ENCODE peak calls at places on chromosomes 3 and 15, in four cellular contexts. S is left cardiac atrium, L is H1, A is T-helper 2 cell. Y is an unnamed sample.

GRCh38 chr15:38073278-38073930 is 139.0 kb downstream of the TMCO5A start:
- DNase-seq in S (no peak), A (no peak), L (no peak), Y (peak; percentile 18)

GRCh38 chr3:117141821-117142220 is 432.2 kb downstream of the TUSC7 start:
- DNase-seq in A (no peak), L (no peak), S (no peak), Y (no peak)

GRCh38 chr3:154678271-154678670 is 248.3 kb upstream of the GPR149 start:
- DNase-seq in L (no peak), A (no peak), S (no peak), Y (no peak)

GRCh38 chr3:135802171-135802570 is 163.4 kb upstream of the PPP2R3A start:
- DNase-seq in A (no peak), S (no peak), L (no peak), Y (no peak)

GRCh38 chr3:73523661-73524060 is 101.1 kb downstream of the PDZRN3 start:
- DNase-seq in A (no peak), S (no peak), L (no peak), Y (no peak)

GRCh38 chr3:105676621-105677300 is 192.1 kb downstream of the CBLB start:
- DNase-seq in A (no peak), S (no peak), L (no peak), Y (no peak)

GRCh38 chr15:63227689-63228088 is 38.3 kb downstream of the RAB8B start:
- DNase-seq in L (no peak), S (no peak), A (no peak), Y (no peak)

GRCh38 chr3:105791919-105792786 is 76.7 kb downstream of the CBLB start:
- DNase-seq in A (no peak), L (no peak), S (peak; percentile 78), Y (no peak)

GRCh38 chr3:23831517-23832394 is 26.0 kb downstream of the UBE2E1 start:
- DNase-seq in L (no peak), A (no peak), S (no peak), Y (no peak)

GRCh38 chr15:83837946-83838571 is 184.1 kb downstream of the ADAMTSL3 start:
- DNase-seq in S (peak; percentile 66), L (peak; percentile 64), A (no peak), Y (peak; percentile 36)

GRCh38 chr15:58555168-58556027 is 123.6 kb downstream of the LIPC start:
- DNase-seq in L (no peak), A (no peak), S (no peak), Y (peak; percentile 34)

GRCh38 chr15:67048281-67049279 is 16.8 kb upstream of the SMAD3 start:
- DNase-seq in A (no peak), S (peak; percentile 55), L (no peak), Y (peak; percentile 91)

GRCh38 chr3:8353364-8353763 is 148.3 kb upstream of the LMCD1 start:
- DNase-seq in S (no peak), A (no peak), L (no peak), Y (no peak)

GRCh38 chr15:73030280-73030679 is 22.0 kb upstream of the NEO1 start:
- DNase-seq in L (no peak), S (no peak), A (no peak), Y (no peak)

GRCh38 chr3:183914856-183915255 is 30.2 kb upstream of the PARL start:
- DNase-seq in S (no peak), A (no peak), L (no peak), Y (no peak)

GRCh38 chr15:55434989-55435825 is 26.9 kb downstream of the PIERCE2 start:
- DNase-seq in S (no peak), L (peak; percentile 35), A (no peak), Y (peak; percentile 48)

GRCh38 chr3:4493008-4493930 is at the start of gene ITPR1:
- DNase-seq in S (peak; percentile 99), L (peak; percentile 98), A (peak; percentile 97), Y (peak; percentile 96)

GRCh38 chr3:144394052-144394451 is 422.4 kb downstream of the DIPK2A start:
- DNase-seq in S (no peak), A (no peak), L (no peak), Y (no peak)

GRCh38 chr3:169363318-169363717 is 300.2 kb downstream of the MECOM start:
- DNase-seq in L (no peak), A (no peak), S (no peak), Y (no peak)

GRCh38 chr15:100383302-100384107 is 41.7 kb upstream of the ADAMTS17 start:
- DNase-seq in A (no peak), L (peak; percentile 51), S (no peak), Y (peak; percentile 47)

GRCh38 chr3:153901991-153902390 is 219.2 kb upstream of the ARHGEF26 start:
- DNase-seq in L (no peak), A (no peak), S (no peak), Y (no peak)

GRCh38 chr15:91559066-91559465 is 294.4 kb upstream of the SLCO3A1 start:
- DNase-seq in A (no peak), L (no peak), S (no peak), Y (no peak)

GRCh38 chr3:196803891-196804468 is 63.7 kb upstream of the SENP5 start:
- DNase-seq in A (no peak), S (no peak), L (no peak), Y (no peak)

GRCh38 chr3:123489400-123490004 is 40.6 kb upstream of the ADCY5 start:
- DNase-seq in A (no peak), L (peak; percentile 96), S (peak; percentile 63), Y (peak; percentile 81)

GRCh38 chr15:58361291-58361759 is 70.5 kb upstream of the LIPC start:
- DNase-seq in L (no peak), A (no peak), S (no peak), Y (no peak)

GRCh38 chr15:77959094-77959879 is 118.2 kb downstream of the TBC1D2B start:
- DNase-seq in L (peak; percentile 99), A (peak; percentile 42), S (peak; percentile 80), Y (peak; percentile 78)

GRCh38 chr3:195475614-195476013 is 32.8 kb upstream of the ACAP2 start:
- DNase-seq in S (no peak), A (no peak), L (no peak), Y (no peak)

GRCh38 chr15:73330206-73331051 is 38.3 kb downstream of the HCN4 start:
- DNase-seq in A (no peak), S (no peak), L (no peak), Y (no peak)

GRCh38 chr3:105505167-105505566 is 138.5 kb downstream of the ALCAM start:
- DNase-seq in A (no peak), S (no peak), L (no peak), Y (no peak)

GRCh38 chr3:137509354-137510045 is 254.6 kb upstream of the SOX14 start:
- DNase-seq in S (no peak), L (no peak), A (no peak), Y (peak; percentile 54)

GRCh38 chr15:41997845-41998244 is 23.0 kb downstream of the PLA2G4E start:
- DNase-seq in L (no peak), A (no peak), S (no peak), Y (no peak)

GRCh38 chr15:75314552-75315290 is 21.1 kb upstream of the COMMD4 start:
- DNase-seq in L (no peak), S (no peak), A (no peak), Y (no peak)

Y was measured in Caco-2.